ENCODE peak calls at places on chromosomes 5 and 9, in nine cellular contexts. D, A, V, G, B, T, J, Q and C are unnamed samples.

GRCh38 chr5:75236322-75237316 is at the start of gene ANKRD31:
- DNase-seq in G (peak), V (peak), B (peak), T (peak), J (peak), A (peak), Q (peak), D (peak), C (peak)

GRCh38 chr5:69517763-69518212 is 25.2 kb downstream of the OCLN start:
- DNase-seq in V (peak), A (no peak), T (no peak), B (no peak), G (peak), D (no peak), J (no peak), Q (no peak), C (no peak)

GRCh38 chr9:69584746-69585145 is 87.4 kb downstream of the APBA1 start:
- DNase-seq in T (no peak), Q (no peak), D (no peak), G (peak), A (no peak), V (no peak), J (no peak), B (no peak), C (no peak)

GRCh38 chr9:113352411-113352810 is 3.1 kb downstream of the BSPRY start:
- DNase-seq in G (no peak), T (no peak), J (no peak), B (no peak), D (no peak), Q (no peak), V (no peak), A (no peak), C (no peak)

GRCh38 chr5:175887463-175887862 is 16.1 kb downstream of the CPLX2 start:
- DNase-seq in J (no peak), D (no peak), Q (no peak), G (no peak), T (no peak), B (no peak), V (no peak), A (no peak), C (no peak)

GRCh38 chr9:114614373-114614772 is 3.3 kb downstream of the TMEM268 start:
- DNase-seq in B (no peak), A (no peak), G (no peak), V (no peak), T (no peak), Q (no peak), D (no peak), J (no peak), C (no peak)

GRCh38 chr9:111597852-111598729 is 1.4 kb downstream of the PTGR1 start:
- DNase-seq in V (peak), G (peak), D (peak), Q (peak), J (peak), T (peak), A (peak), B (peak), C (peak)

GRCh38 chr5:18465833-18466681 is 831.8 kb downstream of the TAF11L14 start:
- DNase-seq in Q (no peak), D (no peak), G (peak), J (peak), B (peak), V (peak), A (peak), T (peak), C (peak)

GRCh38 chr9:129602598-129603415 is 18.1 kb downstream of the C9orf50 start:
- DNase-seq in T (no peak), A (no peak), G (no peak), J (peak), D (peak), Q (peak), V (no peak), B (no peak), C (no peak)

GRCh38 chr5:172952034-172952511 is 7.2 kb upstream of the RPL26L1 start:
- DNase-seq in T (no peak), Q (no peak), D (no peak), G (peak), A (no peak), J (no peak), B (no peak), V (no peak), C (no peak)

GRCh38 chr5:178242416-178242815 is 9.8 kb upstream of the PHYKPL start:
- DNase-seq in B (no peak), G (no peak), J (no peak), Q (no peak), D (peak), T (no peak), V (no peak), A (no peak), C (no peak)

GRCh38 chr9:128383007-128383753 is 12.0 kb downstream of the URM1 start:
- DNase-seq in T (no peak), J (no peak), V (no peak), D (no peak), A (no peak), G (no peak), Q (no peak), B (no peak), C (no peak)
- H3K4me3 ChIP-seq in T (no peak), J (no peak), V (no peak), D (no peak), A (no peak), G (no peak), Q (no peak), B (no peak), C (no peak)

DNA sequence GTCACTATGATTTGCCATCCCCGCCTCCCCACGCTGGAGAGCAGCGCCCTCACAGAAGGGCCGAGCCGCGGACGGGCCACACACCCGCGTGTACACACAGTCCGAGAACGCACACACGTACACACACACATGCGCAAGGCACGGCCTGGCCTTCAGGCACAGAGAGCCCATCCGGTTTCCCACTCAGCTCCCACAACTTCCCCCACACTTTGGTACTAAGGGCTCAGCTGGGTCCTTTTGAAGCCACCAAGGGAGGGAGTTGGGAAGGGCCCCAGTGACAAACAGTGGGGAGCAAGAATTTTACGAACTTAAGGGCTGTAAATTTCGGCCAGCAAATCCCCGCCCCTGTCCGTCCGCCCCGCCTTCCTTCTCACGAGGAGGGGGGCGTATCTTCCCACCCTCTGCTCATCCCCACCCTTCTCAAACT is 133.3 kb upstream of the HAND1 start:
- DNase-seq in Q (no peak), J (peak), B (no peak), V (no peak), T (no peak), D (no peak), A (no peak), G (peak), C (no peak)
- H3K4me3 ChIP-seq in Q (peak), J (peak), B (no peak), V (no peak), T (no peak), D (no peak), A (peak), G (peak), C (no peak)

GRCh38 chr5:55603947-55604346 is 69.2 kb upstream of the PLPP1 start:
- DNase-seq in J (no peak), T (no peak), Q (no peak), D (no peak), A (no peak), G (peak), V (no peak), B (no peak), C (no peak)

GRCh38 chr5:55601209-55601618 is 66.5 kb upstream of the PLPP1 start:
- DNase-seq in V (peak), D (no peak), A (no peak), G (peak), T (peak), J (no peak), Q (peak), B (peak), C (peak)

GRCh38 chr5:55600086-55600485 is 65.3 kb upstream of the PLPP1 start:
- DNase-seq in D (no peak), Q (no peak), A (no peak), V (no peak), T (no peak), B (no peak), J (no peak), G (no peak), C (no peak)

GRCh38 chr5:55599148-55600050 is 64.6 kb upstream of the PLPP1 start:
- DNase-seq in D (no peak), V (no peak), G (no peak), A (no peak), Q (no peak), J (no peak), B (no peak), T (no peak), C (no peak)

GRCh38 chr5:55600536-55601208 is 65.9 kb upstream of the PLPP1 start:
- DNase-seq in D (no peak), B (no peak), Q (no peak), J (no peak), T (no peak), A (no peak), V (peak), G (peak), C (no peak)
- H3K4me3 ChIP-seq in D (no peak), B (no peak), Q (peak), J (no peak), T (peak), A (no peak), V (no peak), G (peak), C (no peak)

GRCh38 chr9:76366275-76366674 is 28.0 kb downstream of the RFK start:
- DNase-seq in V (no peak), Q (no peak), J (no peak), A (no peak), G (no peak), B (no peak), T (no peak), D (no peak), C (no peak)
- H3K4me3 ChIP-seq in V (no peak), Q (no peak), J (no peak), A (no peak), G (no peak), B (no peak), T (no peak), D (no peak), C (no peak)